ENCODE peak calls at places on chromosomes 7 and 10, in seven cellular contexts. C is body of pancreas, S is heart right ventricle, Q is pancreas, W is upper lobe of right lung, I is A549, D is right cardiac atrium. U is an unnamed sample.

GRCh38 chr10:96470108-96470743 is 43.5 kb downstream of the TLL2 start:
- ATAC-seq in D (peak; percentile 55), C (peak; percentile 42), W (peak; percentile 61), I (peak; percentile 92), S (no peak), Q (peak; percentile 46), U (peak; percentile 28)

GRCh38 chr10:114077815-114078219 is 34.2 kb downstream of the ADRB1 start:
- ATAC-seq in D (peak; percentile 88), Q (no peak), W (no peak), I (peak; percentile 62), S (peak; percentile 49), C (no peak), U (no peak)

GRCh38 chr10:42551582-42552187 is 86.7 kb downstream of the ZNF33B start:
- ATAC-seq in C (no peak), I (peak; percentile 30), S (no peak), D (no peak), Q (no peak), W (no peak), U (peak; percentile 1)

GRCh38 chr7:80876894-80877414 is 41.9 kb downstream of the SEMA3C start:
- ATAC-seq in D (no peak), S (no peak), W (no peak), I (peak; percentile 73), C (no peak), Q (no peak), U (no peak)

GRCh38 chr10:121823993-121824463 is 103.8 kb downstream of the ATE1 start:
- ATAC-seq in C (no peak), W (peak; percentile 64), S (no peak), Q (peak; percentile 63), I (peak; percentile 78), D (no peak), U (no peak)

GRCh38 chr10:12390733-12391132 is 41.4 kb downstream of the CAMK1D start:
- ATAC-seq in D (peak; percentile 64), S (peak; percentile 67), C (no peak), Q (peak; percentile 50), W (no peak), I (no peak), U (peak; percentile 39)

GRCh38 chr10:31584789-31585406 is 265.9 kb downstream of the ZEB1 start:
- ATAC-seq in C (no peak), Q (no peak), I (no peak), W (no peak), S (no peak), D (peak; percentile 59), U (no peak)

GRCh38 chr7:51340029-51340838 is 23.6 kb upstream of the COBL start:
- ATAC-seq in S (no peak), I (no peak), D (no peak), W (peak; percentile 84), C (peak; percentile 66), Q (peak; percentile 58), U (no peak)

GRCh38 chr7:49112222-49112621 is 187.9 kb downstream of the CDC14C start:
- ATAC-seq in S (peak; percentile 90), C (no peak), I (no peak), W (no peak), D (peak; percentile 82), Q (no peak), U (no peak)

GRCh38 chr10:47288236-47288635 is 11.8 kb upstream of the GDF10 start:
- ATAC-seq in I (no peak), S (no peak), Q (no peak), D (no peak), W (no peak), C (no peak), U (no peak)

DNA sequence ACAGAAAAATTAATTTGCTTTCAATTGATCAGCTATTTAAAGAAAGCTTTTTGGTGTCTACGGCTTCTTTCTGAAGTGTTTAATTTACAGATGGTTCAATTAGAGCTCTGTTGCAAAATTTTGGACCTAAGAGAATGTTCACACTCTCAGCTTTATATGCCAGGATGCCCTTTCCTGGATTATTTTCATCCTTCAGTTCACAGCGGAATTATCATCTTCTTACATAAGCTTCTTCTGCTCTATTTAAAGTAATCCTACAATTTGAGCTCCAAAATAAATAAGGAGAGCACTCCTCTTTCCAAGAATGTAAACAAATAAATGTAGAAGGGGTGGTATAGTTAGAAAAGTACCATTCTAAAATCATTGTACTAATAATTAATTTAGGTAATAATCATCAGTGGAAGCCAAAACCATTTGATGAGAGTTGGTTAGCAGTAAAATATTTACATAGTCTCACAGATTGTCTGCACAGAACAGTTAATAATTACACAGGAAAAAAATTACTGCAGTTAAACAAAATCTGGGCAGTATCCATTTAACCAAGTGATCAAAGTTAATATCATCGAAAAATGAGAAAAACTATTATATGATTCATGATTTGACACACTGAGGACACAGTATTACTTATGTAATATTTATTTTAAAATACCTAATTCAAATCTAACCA is 298.0 kb upstream of the TMEM229A start:
- ATAC-seq in W (no peak), C (no peak), I (no peak), D (no peak), Q (no peak), S (no peak), U (no peak)
- H3K4me3 ChIP-seq in W (no peak overlapping the region), C (no peak overlapping the region), I (no peak overlapping the region), D (no peak overlapping the region), Q (no peak overlapping the region), S (no peak overlapping the region), U (no peak overlapping the region)

DNA sequence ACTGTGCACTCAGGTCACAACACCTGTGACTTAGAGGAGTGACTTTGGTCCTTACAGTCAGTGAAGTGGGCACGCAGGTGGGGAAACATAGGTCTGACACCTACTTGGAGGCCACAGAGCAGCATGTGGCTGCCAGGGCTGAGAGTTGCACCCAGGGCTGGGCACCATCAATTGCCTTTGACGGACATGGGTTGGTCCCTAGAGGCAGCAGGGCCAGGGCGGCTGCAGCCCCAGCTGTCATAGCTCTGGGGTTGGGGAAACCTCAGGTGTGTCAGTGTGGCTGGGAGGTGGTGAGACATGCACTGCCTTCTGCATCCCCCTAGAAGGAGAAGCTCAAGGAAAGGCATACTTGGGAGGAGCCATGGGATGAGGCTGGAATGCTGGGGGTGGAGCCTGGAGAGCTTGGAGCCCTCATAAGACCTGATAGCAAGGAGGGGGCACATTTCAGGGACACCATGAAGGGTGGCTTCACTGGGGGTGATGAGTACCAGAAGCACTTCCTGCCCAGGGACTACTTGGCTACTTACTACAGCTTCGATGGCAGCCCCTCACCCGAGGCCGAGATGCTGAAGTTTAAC is at the start of gene INMT:
- ATAC-seq in D (peak; percentile 57), Q (peak; percentile 36), C (no peak), S (peak; percentile 24), W (peak; percentile 36), I (no peak), U (peak; percentile 26)
- H3K4me3 ChIP-seq in D (peak within 1 kb of the TSS; percentile 55), Q (peak within 1 kb of the TSS; percentile 17), C (no peak within 1 kb of the TSS), S (peak within 1 kb of the TSS; percentile 59), W (peak within 1 kb of the TSS; percentile 62), I (no peak within 1 kb of the TSS), U (peak within 1 kb of the TSS; percentile 34)

GRCh38 chr7:43785425-43785824 is 26.9 kb downstream of the BLVRA start:
- ATAC-seq in W (peak; percentile 68), I (peak; percentile 92), C (peak; percentile 40), D (peak; percentile 81), Q (peak; percentile 76), S (peak; percentile 71), U (peak; percentile 87)
- H3K4me3 ChIP-seq in W (no peak overlapping the region), I (no peak overlapping the region), C (no peak overlapping the region), D (no peak overlapping the region), Q (no peak overlapping the region), S (no peak overlapping the region), U (no peak overlapping the region)

GRCh38 chr7:29486191-29486700 is 77.4 kb upstream of the PRR15 start:
- ATAC-seq in Q (no peak), I (no peak), W (peak; percentile 37), C (no peak), S (no peak), D (no peak), U (no peak)

GRCh38 chr7:29484280-29484679 is 79.4 kb upstream of the PRR15 start:
- ATAC-seq in Q (no peak), C (no peak), D (no peak), S (no peak), W (no peak), I (no peak), U (no peak)

GRCh38 chr7:29487424-29487823 is 76.2 kb upstream of the PRR15 start:
- ATAC-seq in W (no peak), S (no peak), I (no peak), C (no peak), Q (no peak), D (no peak), U (no peak)

GRCh38 chr7:29483219-29484104 is 80.2 kb upstream of the PRR15 start:
- ATAC-seq in W (no peak), D (no peak), I (no peak), C (no peak), Q (no peak), S (no peak), U (no peak)

GRCh38 chr7:29485376-29486190 is 78.1 kb upstream of the PRR15 start:
- ATAC-seq in D (no peak), S (no peak), Q (peak; percentile 36), W (peak; percentile 50), C (no peak), I (peak; percentile 27), U (no peak)
- H3K4me3 ChIP-seq in D (no peak overlapping the region), S (no peak overlapping the region), Q (no peak overlapping the region), W (no peak overlapping the region), C (no peak overlapping the region), I (no peak overlapping the region), U (no peak overlapping the region)

GRCh38 chr7:1557771-1558170 is 1.8 kb upstream of the TMEM184A start:
- ATAC-seq in Q (no peak), W (no peak), I (no peak), D (peak; percentile 3), C (no peak), S (no peak), U (no peak)

GRCh38 chr7:1558841-1559625 is 3.0 kb upstream of the TMEM184A start:
- ATAC-seq in S (no peak), I (no peak), W (no peak), D (no peak), Q (no peak), C (no peak), U (no peak)

GRCh38 chr7:1559626-1560590 is 3.9 kb upstream of the TMEM184A start:
- ATAC-seq in S (no peak), W (no peak), C (no peak), I (no peak), D (no peak), Q (no peak), U (no peak)

GRCh38 chr7:1557006-1557405 is 1.0 kb upstream of the TMEM184A start:
- ATAC-seq in S (no peak), D (no peak), C (no peak), I (no peak), Q (no peak), W (no peak), U (no peak)

DNA sequence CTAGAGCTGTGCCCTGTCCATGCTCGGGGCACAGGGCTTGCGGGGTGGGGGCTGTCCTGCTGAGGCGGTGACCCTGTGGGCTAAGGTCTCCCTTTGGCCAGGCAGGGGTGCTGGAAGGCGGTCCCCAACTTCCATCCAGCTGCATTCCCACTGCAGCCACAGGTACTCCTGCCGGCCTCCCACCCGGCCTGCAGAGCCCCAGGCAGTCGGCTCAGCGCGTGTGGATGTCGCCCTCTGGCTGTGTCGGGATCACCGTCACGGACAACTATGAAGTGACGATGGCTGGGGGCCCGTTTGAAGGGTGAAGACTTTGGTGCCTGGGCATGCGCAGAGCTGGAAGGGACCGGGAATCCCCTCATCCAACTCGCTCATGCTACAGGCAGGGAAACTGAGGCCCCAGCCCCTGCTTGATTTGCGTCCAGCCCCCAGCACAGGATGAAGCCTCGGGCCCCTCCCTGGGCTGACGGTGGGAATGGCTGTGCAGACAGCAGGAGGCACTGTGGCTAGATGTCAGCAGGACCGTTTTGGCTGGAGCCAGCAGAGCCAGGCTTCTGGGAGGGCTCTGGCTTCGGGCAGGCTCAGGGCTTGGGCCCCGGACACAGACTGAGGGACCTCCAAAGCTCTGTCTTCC is 2.3 kb upstream of the TMEM184A start:
- ATAC-seq in D (peak; percentile 52), S (peak; percentile 48), Q (no peak), I (peak; percentile 7), C (no peak), W (no peak), U (no peak)
- H3K4me3 ChIP-seq in D (no peak overlapping the region), S (no peak overlapping the region), Q (no peak overlapping the region), I (no peak overlapping the region), C (no peak overlapping the region), W (no peak overlapping the region), U (no peak overlapping the region)

GRCh38 chr7:53218730-53219504 is 183.5 kb downstream of the POM121L12 start:
- ATAC-seq in D (peak; percentile 88), I (peak; percentile 36), Q (peak; percentile 22), S (peak; percentile 64), W (peak; percentile 37), C (no peak), U (no peak)
- H3K4me3 ChIP-seq in D (peak overlapping the region; percentile 64), I (no peak overlapping the region), Q (peak overlapping the region; percentile 22), S (peak overlapping the region; percentile 53), W (peak overlapping the region; percentile 16), C (no peak overlapping the region), U (peak overlapping the region; percentile 51)

U was measured in gastroesophageal sphincter.